ENCODE peak calls at places on chromosome 21, in nine cellular contexts. A is IMR-90, U is esophagus squamous epithelium, G is transverse colon, S is tibial nerve, O is adrenal gland, F is ovary, C is right lobe of liver, X is A549. D is an unnamed sample.

GRCh38 chr21:41913230-41913629 is 34.1 kb upstream of the PRDM15 start:
- DNase-seq in X (no peak), O (no peak), G (no peak), C (no peak), A (no peak), S (no peak), F (peak), U (no peak), D (no peak)

GRCh38 chr21:27756191-27756590 is 789.3 kb upstream of the ADAMTS5 start:
- DNase-seq in X (no peak), C (no peak), O (no peak), F (no peak), A (no peak), U (no peak), S (no peak), G (no peak), D (no peak)

GRCh38 chr21:25636727-25637126 is 2.3 kb upstream of the JAM2 start:
- DNase-seq in C (no peak), U (no peak), A (peak), G (no peak), O (no peak), S (no peak), X (no peak), F (no peak), D (no peak)

GRCh38 chr21:30518876-30519275 is 16.9 kb upstream of the KRTAP19-5 start:
- DNase-seq in S (no peak), U (no peak), A (no peak), O (no peak), G (no peak), C (no peak), F (no peak), X (no peak), D (no peak)

GRCh38 chr21:44801468-44802395 is at the start of gene UBE2G2:
- DNase-seq in X (peak), O (peak), A (peak), U (no peak), G (peak), F (peak), S (no peak), C (peak), D (peak)

GRCh38 chr21:25809013-25809412 is 74.2 kb downstream of the GABPA start:
- DNase-seq in C (no peak), A (peak), O (no peak), X (no peak), G (no peak), U (no peak), S (no peak), F (no peak), D (no peak)

GRCh38 chr21:44613386-44614155 is 1.7 kb downstream of the KRTAP10-8 start:
- DNase-seq in X (no peak), U (no peak), S (no peak), A (no peak), G (no peak), O (no peak), F (no peak), C (no peak), D (no peak)

GRCh38 chr21:42055425-42055824 is 15.7 kb upstream of the UMODL1 start:
- DNase-seq in S (no peak), A (no peak), O (no peak), C (no peak), U (no peak), F (no peak), G (no peak), X (no peak), D (no peak)

GRCh38 chr21:35853321-35853922 is 206.9 kb downstream of the SETD4 start:
- DNase-seq in O (no peak), G (no peak), S (no peak), U (no peak), F (no peak), A (peak), C (no peak), X (no peak), D (no peak)

GRCh38 chr21:41973861-41974751 is 20.3 kb upstream of the C2CD2 start:
- DNase-seq in S (no peak), G (no peak), O (no peak), F (no peak), A (peak), U (no peak), X (no peak), C (peak), D (no peak)

GRCh38 chr21:45081636-45082035 is 7.3 kb downstream of the ADARB1 start:
- DNase-seq in U (no peak), S (no peak), A (no peak), O (no peak), F (no peak), X (no peak), C (no peak), G (no peak), D (no peak)

GRCh38 chr21:42400525-42400924 is 3.2 kb upstream of the UBASH3A start:
- DNase-seq in F (no peak), A (peak), U (no peak), X (no peak), O (no peak), C (no peak), S (no peak), G (no peak), D (no peak)

GRCh38 chr21:28633803-28634572 is 358.7 kb downstream of the LTN1 start:
- DNase-seq in F (no peak), C (no peak), U (no peak), S (no peak), A (peak), G (no peak), O (no peak), X (no peak), D (no peak)

GRCh38 chr21:44618504-44618903 is 6.6 kb downstream of the KRTAP10-8 start:
- DNase-seq in S (no peak), C (no peak), F (no peak), O (peak), U (no peak), X (no peak), G (peak), A (peak), D (no peak)

GRCh38 chr21:36186506-36187399 is 30.1 kb downstream of the DOP1B start:
- DNase-seq in C (no peak), S (no peak), U (no peak), A (no peak), F (no peak), O (no peak), G (no peak), X (no peak), D (no peak)

GRCh38 chr21:26437326-26438009 is 135.6 kb downstream of the CYYR1 start:
- DNase-seq in U (no peak), G (no peak), A (no peak), F (no peak), X (no peak), C (no peak), S (no peak), O (no peak), D (no peak)

GRCh38 chr21:43978060-43978459 is 34.0 kb upstream of the TRAPPC10 start:
- DNase-seq in U (no peak), O (no peak), F (no peak), G (no peak), A (no peak), C (no peak), X (no peak), S (no peak), D (no peak)

GRCh38 chr21:30695956-30696355 is 22.6 kb downstream of the KRTAP21-3 start:
- DNase-seq in X (no peak), G (no peak), C (no peak), A (no peak), S (no peak), F (no peak), U (no peak), O (no peak), D (no peak)

GRCh38 chr21:31343030-31343510 is 991 bp downstream of the TIAM1 start:
- DNase-seq in O (no peak), G (no peak), X (no peak), C (no peak), U (no peak), S (no peak), F (no peak), A (no peak), D (no peak)

GRCh38 chr21:16116798-16117197 is 387.0 kb downstream of the USP25 start:
- DNase-seq in S (no peak), G (no peak), X (no peak), C (no peak), U (no peak), O (no peak), A (peak), F (no peak), D (no peak)

GRCh38 chr21:42781981-42782722 is 97.2 kb downstream of the WDR4 start:
- DNase-seq in U (no peak), F (peak), O (peak), X (no peak), A (no peak), S (no peak), G (no peak), C (no peak), D (no peak)

GRCh38 chr21:41195311-41195710 is 27.4 kb downstream of the BACE2 start:
- DNase-seq in U (no peak), O (no peak), A (no peak), X (no peak), G (no peak), F (no peak), S (no peak), C (no peak), D (no peak)

GRCh38 chr21:36247316-36247715 is 72.7 kb upstream of the MORC3 start:
- DNase-seq in G (no peak), O (no peak), X (no peak), F (no peak), S (no peak), A (peak), C (no peak), U (no peak), D (no peak)

GRCh38 chr21:16455978-16456377 is 726.2 kb downstream of the USP25 start:
- DNase-seq in X (no peak), F (no peak), C (no peak), U (no peak), S (no peak), G (no peak), O (no peak), A (no peak), D (no peak)

GRCh38 chr21:31875424-31876097 is 2.7 kb downstream of the HUNK start:
- DNase-seq in S (no peak), O (no peak), G (no peak), A (peak), X (no peak), F (no peak), U (no peak), C (no peak), D (peak)

GRCh38 chr21:44920694-44921604 is at the start of gene ITGB2:
- DNase-seq in F (no peak), G (peak), U (no peak), X (no peak), A (no peak), C (no peak), O (no peak), S (no peak), D (no peak)

GRCh38 chr21:10425856-10426255 is 95.5 kb upstream of the TPTE start:
- DNase-seq in U (no peak), O (no peak), S (no peak), X (no peak), C (no peak), F (no peak), G (no peak), A (no peak), D (no peak)

GRCh38 chr21:44778094-44778493 is 23.5 kb downstream of the UBE2G2 start:
- DNase-seq in A (no peak), S (no peak), G (no peak), O (no peak), X (no peak), U (no peak), F (no peak), C (no peak), D (no peak)

GRCh38 chr21:44383216-44383615 is 29.8 kb downstream of the TRPM2 start:
- DNase-seq in O (no peak), F (no peak), C (no peak), A (no peak), S (no peak), U (no peak), X (no peak), G (no peak), D (no peak)

GRCh38 chr21:29279531-29279930 is 19.2 kb upstream of the BACH1 start:
- DNase-seq in F (no peak), A (no peak), S (no peak), O (no peak), C (no peak), U (no peak), X (no peak), G (no peak), D (no peak)

GRCh38 chr21:33802458-33802857 is 113.1 kb downstream of the ATP5PO start:
- DNase-seq in S (no peak), G (no peak), U (no peak), F (no peak), A (no peak), X (no peak), O (no peak), C (no peak), D (no peak)
- H3K27ac ChIP-seq in S (no peak), G (peak), U (peak), F (no peak), A (no peak), X (no peak), O (no peak), C (peak), D (no peak)

GRCh38 chr21:46097826-46098286 is at the start of gene COL6A2:
- DNase-seq in C (peak), A (peak), X (peak), F (peak), S (no peak), U (no peak), O (peak), G (peak), D (peak)
- TF ChIP-seq POLR2A in C (peak), A (peak), X (no peak), F (peak), S (peak), U (no peak), O (no peak), G (peak), D (no peak)

GRCh38 chr21:38810826-38811164 is 5.1 kb downstream of the ETS2 start:
- DNase-seq in F (no peak), U (no peak), X (no peak), O (no peak), G (no peak), C (no peak), S (no peak), A (no peak), D (no peak)
- H3K27ac ChIP-seq in F (no peak), U (peak), X (peak), O (no peak), G (peak), C (peak), S (peak), A (no peak), D (no peak)

GRCh38 chr21:23480591-23481270 is 2126.6 kb downstream of the MRPL39 start:
- DNase-seq in C (no peak), X (no peak), A (no peak), G (no peak), O (no peak), F (no peak), U (no peak), S (no peak), D (no peak)

GRCh38 chr21:23471877-23472276 is 2135.4 kb downstream of the MRPL39 start:
- DNase-seq in F (no peak), U (no peak), G (no peak), A (no peak), O (no peak), C (no peak), S (no peak), X (no peak), D (no peak)

GRCh38 chr21:23478381-23478780 is 2128.9 kb downstream of the MRPL39 start:
- DNase-seq in F (no peak), G (no peak), X (no peak), U (no peak), A (no peak), S (no peak), C (no peak), O (no peak), D (no peak)

DNA sequence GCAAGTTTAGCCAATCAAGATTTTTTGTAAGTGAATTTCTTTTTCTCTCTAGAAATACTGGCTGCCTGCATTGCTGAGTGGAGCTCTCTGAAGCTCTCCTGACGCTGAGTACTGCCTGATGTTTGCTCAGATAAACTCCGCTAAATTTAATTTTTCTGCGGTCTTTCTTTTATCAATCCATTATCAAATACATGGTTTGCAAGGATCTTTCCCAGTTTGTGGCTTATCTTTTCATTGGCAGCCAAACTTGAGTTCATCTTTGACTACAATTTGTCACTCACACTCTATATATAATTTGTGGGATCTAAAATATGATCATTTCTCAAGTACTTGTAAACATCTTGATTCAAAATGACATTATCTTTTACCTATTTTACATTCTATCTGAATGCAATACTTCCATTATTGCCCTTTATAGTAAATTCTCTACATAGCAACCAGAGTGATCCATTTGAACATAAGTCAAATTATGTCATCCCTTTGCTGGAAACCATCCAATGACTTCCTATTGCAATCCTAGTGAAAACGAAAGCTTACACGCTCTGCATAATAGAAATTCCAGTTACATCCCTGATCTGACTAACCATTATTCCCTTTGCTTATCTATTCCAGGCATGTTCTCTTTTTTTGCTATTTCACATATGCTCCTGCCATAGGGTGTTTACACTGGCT is 2131.6 kb downstream of the MRPL39 start:
- DNase-seq in U (no peak), G (no peak), F (no peak), S (no peak), C (no peak), O (no peak), A (no peak), X (no peak), D (no peak)
- TF ChIP-seq POLR2A in U (no peak), G (no peak), F (no peak), S (no peak), C (no peak), O (no peak), A (no peak), X (no peak), D (no peak)

DNA sequence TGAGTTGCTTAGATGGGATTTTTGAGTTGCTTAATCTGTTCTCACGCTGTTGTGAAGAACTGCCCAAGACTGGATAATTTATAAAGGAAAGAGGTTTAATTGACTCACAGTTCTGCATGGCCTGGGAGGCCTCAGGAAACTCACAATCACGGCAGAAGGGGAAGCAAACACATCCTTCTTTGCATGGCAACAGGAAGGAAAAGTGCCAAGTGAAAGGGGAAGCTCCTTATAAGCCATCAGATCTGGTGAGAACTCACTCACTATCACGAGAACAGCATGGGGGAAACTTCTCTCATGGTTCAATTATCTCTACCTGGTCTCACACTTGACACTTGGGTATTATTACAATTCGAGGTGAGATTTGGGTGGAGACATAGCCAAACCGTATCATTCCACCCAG is 10.3 kb downstream of the CLIC6 start:
- DNase-seq in O (no peak), A (no peak), X (no peak), F (no peak), S (no peak), U (no peak), C (no peak), G (no peak), D (no peak)
- H3K27ac ChIP-seq in O (no peak), A (no peak), X (no peak), F (no peak), S (no peak), U (no peak), C (no peak), G (no peak), D (no peak)

DNA sequence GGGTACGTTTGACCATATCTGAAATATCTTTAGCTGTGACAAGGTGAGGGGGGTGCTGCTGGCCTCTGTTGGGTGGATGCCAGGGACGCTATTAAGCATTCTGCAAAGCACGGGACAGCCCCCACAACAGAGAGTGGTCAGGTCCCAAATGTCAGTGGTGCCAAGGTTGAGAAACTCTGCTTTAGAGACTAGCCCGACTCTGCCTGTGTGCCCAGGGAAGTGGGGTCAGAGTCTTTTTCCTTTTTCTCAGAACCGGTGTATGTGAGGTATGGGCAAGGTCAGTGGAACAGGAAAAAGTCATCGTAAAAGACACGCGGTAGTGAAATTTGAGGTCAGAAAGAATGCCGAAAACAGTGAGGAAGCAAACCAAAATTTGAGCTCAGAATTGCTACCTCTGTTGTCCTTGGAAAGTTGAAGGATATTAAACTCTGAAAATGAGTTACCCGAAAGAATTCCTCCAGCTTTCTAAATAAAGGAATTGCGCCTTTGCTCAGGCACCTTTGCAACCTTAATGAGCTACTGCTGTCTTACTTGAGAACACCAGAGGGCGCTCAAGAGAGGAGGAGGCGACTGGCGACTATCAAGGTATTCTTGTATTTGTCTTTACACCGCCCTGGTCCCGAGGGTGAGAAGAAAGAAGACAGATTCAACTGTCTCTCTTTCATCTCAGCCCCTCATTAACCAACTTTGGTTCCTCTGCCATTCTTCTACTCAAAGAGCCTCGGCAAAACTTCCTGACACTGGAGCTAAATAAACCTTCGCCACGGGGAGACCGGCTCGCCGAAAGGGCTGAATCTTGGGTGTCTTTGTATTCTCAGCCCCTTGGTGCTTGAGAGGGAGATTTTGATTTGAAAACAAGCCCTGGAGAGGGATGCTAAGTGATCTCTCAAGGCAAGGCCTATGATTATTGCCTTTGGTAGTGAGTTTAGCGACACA is 85.4 kb upstream of the OLIG2 start:
- DNase-seq in F (no peak), X (peak), S (no peak), A (peak), G (peak), C (no peak), U (no peak), O (peak), D (peak)
- TF ChIP-seq POLR2A in F (no peak), X (no peak), S (no peak), A (no peak), G (no peak), C (no peak), U (no peak), O (no peak), D (no peak)

DNA sequence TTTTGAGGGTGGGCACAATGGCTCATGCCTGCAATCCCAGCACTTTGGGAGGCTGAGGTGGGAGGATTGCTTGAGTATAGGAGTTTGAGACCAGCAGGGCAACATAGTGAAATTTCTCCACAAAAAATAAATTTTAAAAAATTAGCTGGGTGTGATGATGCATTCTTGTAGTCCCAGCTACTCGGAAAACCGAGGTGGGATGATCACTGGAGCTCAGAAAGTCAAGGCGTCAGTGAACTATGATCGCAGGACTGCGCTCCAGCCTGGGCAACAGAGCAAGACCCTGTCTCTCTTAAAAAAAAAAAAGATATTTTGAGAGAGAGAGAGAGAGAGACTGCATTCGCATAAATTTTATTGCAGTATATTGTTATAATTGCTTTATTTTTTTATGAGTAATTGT is 75.9 kb upstream of the B3GALT5 start:
- DNase-seq in C (no peak), F (no peak), O (no peak), S (no peak), X (no peak), U (no peak), A (no peak), G (no peak), D (no peak)
- H3K27ac ChIP-seq in C (no peak), F (no peak), O (no peak), S (no peak), X (no peak), U (no peak), A (no peak), G (no peak), D (no peak)

D was measured in body of pancreas.